ENCODE peak calls at places on chromosomes 2 and 18, in nine cellular contexts. P is upper lobe of right lung; X is PC-3; H is AG09309; V is gastrocnemius medialis; S is activated CD8-positive, alpha-beta T cell treated with anti-CD3 and anti-CD28 coated beads for 36 hours; Q is neural progenitor cell; W is fibroblast of villous mesenchyme; Z is CD8-positive, alpha-beta T cell. U is an unnamed sample.

GRCh38 chr2:152369176-152369860 is 34.3 kb downstream of the FMNL2 start:
- DNase-seq in P (no peak), X (no peak), H (peak; percentile 93), V (no peak), S (no peak), Q (no peak), W (peak; percentile 98), Z (no peak), U (no peak)

GRCh38 chr2:30981101-30981500 is 157.1 kb downstream of the GALNT14 start:
- DNase-seq in P (no peak), X (no peak), H (no peak), V (no peak), S (no peak), Q (no peak), W (no peak), Z (no peak), U (no peak)

GRCh38 chr2:203038586-203038985 is 23.9 kb downstream of the NBEAL1 start:
- DNase-seq in P (no peak), X (no peak), H (no peak), V (no peak), S (no peak), Q (no peak), W (no peak), Z (no peak), U (no peak)

GRCh38 chr2:31558401-31559295 is 22.1 kb downstream of the SRD5A2 start:
- DNase-seq in P (no peak), X (peak; percentile 82), H (peak; percentile 27), V (peak; percentile 68), S (no peak), Q (no peak), W (peak; percentile 13), Z (no peak), U (no peak)

GRCh38 chr2:73830871-73831401 is 2.2 kb downstream of the STAMBP start:
- DNase-seq in P (no peak), X (peak; percentile 89), H (peak; percentile 73), V (no peak), S (peak; percentile 66), Q (no peak), W (peak; percentile 48), Z (no peak), U (no peak)

GRCh38 chr18:66558773-66559172 is 45.1 kb downstream of the CDH19 start:
- DNase-seq in P (no peak), X (peak; percentile 67), H (no peak), V (no peak), S (no peak), Q (no peak), W (no peak), Z (no peak), U (no peak)

GRCh38 chr2:219243291-219243761 is 1.9 kb downstream of the GLB1L start:
- DNase-seq in P (peak; percentile 79), X (no peak), H (no peak), V (no peak), S (no peak), Q (no peak), W (peak; percentile 54), Z (no peak), U (no peak)

GRCh38 chr2:64120928-64121327 is 23.3 kb downstream of the PELI1 start:
- DNase-seq in P (no peak), X (peak; percentile 68), H (no peak), V (no peak), S (no peak), Q (no peak), W (no peak), Z (no peak), U (no peak)

GRCh38 chr18:75880266-75880665 is 452.8 kb upstream of the SMIM21 start:
- DNase-seq in P (no peak), X (no peak), H (no peak), V (no peak), S (no peak), Q (no peak), W (no peak), Z (no peak), U (no peak)

GRCh38 chr18:59155140-59155539 is 15.5 kb downstream of the SEC11C start:
- DNase-seq in P (no peak), X (no peak), H (peak; percentile 89), V (no peak), S (no peak), Q (no peak), W (peak; percentile 94), Z (no peak), U (no peak)

GRCh38 chr18:74310411-74310810 is 5.2 kb upstream of the C18orf63 start:
- DNase-seq in P (no peak), X (peak; percentile 69), H (no peak), V (no peak), S (peak; percentile 20), Q (no peak), W (peak; percentile 68), Z (no peak), U (no peak)

GRCh38 chr2:170885130-170885791 is 43.8 kb upstream of the GORASP2 start:
- DNase-seq in P (no peak), X (peak; percentile 10), H (no peak), V (no peak), S (no peak), Q (no peak), W (no peak), Z (no peak), U (no peak)

GRCh38 chr18:25876334-25876979 is 214.0 kb downstream of the SS18 start:
- DNase-seq in P (no peak), X (no peak), H (no peak), V (no peak), S (no peak), Q (no peak), W (no peak), Z (no peak), U (no peak)

GRCh38 chr2:198314559-198315153 is 510.3 kb downstream of the PLCL1 start:
- DNase-seq in P (no peak), X (peak; percentile 57), H (peak; percentile 49), V (no peak), S (peak; percentile 11), Q (peak; percentile 71), W (peak; percentile 61), Z (no peak), U (no peak)

GRCh38 chr2:215888680-215889079 is 124.7 kb downstream of the MREG start:
- DNase-seq in P (no peak), X (no peak), H (no peak), V (no peak), S (no peak), Q (no peak), W (peak; percentile 74), Z (no peak), U (no peak)

GRCh38 chr2:19775838-19776237 is 125.9 kb downstream of the TTC32 start:
- DNase-seq in P (no peak), X (peak; percentile 13), H (no peak), V (no peak), S (no peak), Q (no peak), W (peak; percentile 68), Z (no peak), U (no peak)

GRCh38 chr18:63970803-63971191 is 916 bp downstream of the SERPINB8 start:
- DNase-seq in P (peak; percentile 83), X (peak; percentile 33), H (no peak), V (no peak), S (no peak), Q (peak; percentile 48), W (peak; percentile 36), Z (no peak), U (no peak)

GRCh38 chr2:241771286-241772062 is 5.1 kb upstream of the GAL3ST2 start:
- DNase-seq in P (peak; percentile 70), X (no peak), H (no peak), V (peak; percentile 19), S (no peak), Q (peak; percentile 94), W (peak; percentile 55), Z (no peak), U (peak; percentile 76)

GRCh38 chr2:176102309-176102866 is 2.8 kb downstream of the HOXD12 start:
- DNase-seq in P (no peak), X (no peak), H (no peak), V (no peak), S (no peak), Q (no peak), W (no peak), Z (no peak), U (no peak)

GRCh38 chr2:176103634-176104337 is 3.3 kb upstream of the HOXD11 start:
- DNase-seq in P (no peak), X (no peak), H (no peak), V (no peak), S (no peak), Q (no peak), W (no peak), Z (no peak), U (no peak)

GRCh38 chr2:176105078-176105726 is 1.9 kb upstream of the HOXD11 start:
- DNase-seq in P (no peak), X (no peak), H (no peak), V (no peak), S (no peak), Q (no peak), W (peak; percentile 47), Z (no peak), U (no peak)

GRCh38 chr2:176105727-176106635 is 1.1 kb upstream of the HOXD11 start:
- DNase-seq in P (no peak), X (no peak), H (no peak), V (no peak), S (no peak), Q (no peak), W (peak; percentile 14), Z (no peak), U (no peak)

GRCh38 chr2:176104338-176105077 is 2.6 kb upstream of the HOXD11 start:
- DNase-seq in P (no peak), X (peak; percentile 59), H (peak; percentile 78), V (no peak), S (peak; percentile 44), Q (no peak), W (peak; percentile 90), Z (no peak), U (no peak)
- TF ChIP-seq CTCF in P (no peak), X (no peak), H (no peak), V (no peak), S (no peak), Q (no peak), W (no peak), Z (no peak), U (no peak)

GRCh38 chr18:22846088-22846683 is 86.9 kb upstream of the RBBP8 start:
- DNase-seq in P (no peak), X (peak; percentile 60), H (no peak), V (no peak), S (no peak), Q (peak; percentile 13), W (peak; percentile 26), Z (no peak), U (no peak)
- TF ChIP-seq CTCF in P (peak; percentile 43), X (peak; percentile 76), H (peak; percentile 28), V (no peak), S (peak; percentile 28), Q (peak; percentile 48), W (peak; percentile 45), Z (no peak), U (peak; percentile 77)

GRCh38 chr2:162473-163135 is 101.2 kb downstream of the SH3YL1 start:
- DNase-seq in P (no peak), X (peak; percentile 80), H (no peak), V (no peak), S (no peak), Q (no peak), W (no peak), Z (no peak), U (no peak)
- TF ChIP-seq CTCF in P (no peak), X (no peak), H (no peak), V (no peak), S (no peak), Q (no peak), W (no peak), Z (no peak), U (no peak)

DNA sequence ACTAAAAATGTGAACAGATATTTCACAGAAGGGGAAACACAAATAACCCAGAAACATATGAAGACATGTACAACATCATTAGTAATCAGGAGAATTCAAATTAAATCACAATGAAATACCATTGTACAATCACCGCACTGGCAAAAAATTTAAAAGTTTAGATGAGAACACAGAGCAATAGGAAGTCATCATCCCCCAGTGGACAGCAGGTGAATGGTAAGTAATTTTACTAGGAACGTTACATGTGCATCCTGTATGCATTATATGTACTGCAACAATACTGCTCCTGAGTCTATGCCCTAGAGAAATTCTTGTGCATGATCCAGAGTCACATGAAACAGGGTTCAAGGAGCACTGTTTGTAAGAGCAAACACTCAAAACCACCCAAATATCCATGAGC is 713.8 kb downstream of the NRXN1 start:
- DNase-seq in P (no peak), X (no peak), H (no peak), V (no peak), S (no peak), Q (no peak), W (no peak), Z (no peak), U (no peak)
- TF ChIP-seq CTCF in P (no peak), X (peak; percentile 19), H (no peak), V (no peak), S (no peak), Q (peak; percentile 6), W (no peak), Z (no peak), U (no peak)

U was measured in chondrocyte.